ENCODE peak calls at places on chromosomes 6 and 20, in six cellular contexts. L is body of pancreas, N is PC-3, Z is A549, Q is lung, I is fibroblast of pulmonary artery. P is an unnamed sample.

GRCh38 chr6:13004610-13005009 is 288.0 kb downstream of the PHACTR1 start:
- DNase-seq in L (no peak), N (no peak), Z (no peak), Q (no peak), I (peak), P (no peak)

GRCh38 chr6:142872376-142872775 is 72.6 kb downstream of the HIVEP2 start:
- DNase-seq in L (peak), N (no peak), Z (no peak), Q (no peak), I (peak), P (peak)

GRCh38 chr6:109261815-109262214 is 120.5 kb downstream of the CD164 start:
- DNase-seq in L (no peak), N (no peak), Z (no peak), Q (no peak), I (no peak), P (no peak)

GRCh38 chr6:158752613-158753012 is 66.6 kb downstream of the EZR start:
- DNase-seq in L (peak), N (no peak), Z (no peak), Q (no peak), I (peak), P (no peak)

GRCh38 chr6:148617522-148617921 is 129.3 kb upstream of the UST start:
- DNase-seq in L (no peak), N (peak), Z (no peak), Q (no peak), I (peak), P (no peak)

GRCh38 chr20:49256261-49256660 is 21.6 kb downstream of the ZNFX1 start:
- DNase-seq in L (no peak), N (no peak), Z (no peak), Q (no peak), I (no peak), P (no peak)

GRCh38 chr20:13302647-13303425 is 81.8 kb downstream of the ISM1 start:
- DNase-seq in L (peak), N (peak), Z (peak), Q (no peak), I (peak), P (peak)

GRCh38 chr6:106560966-106561740 is 68.1 kb downstream of the RTN4IP1 start:
- DNase-seq in L (no peak), N (no peak), Z (no peak), Q (no peak), I (peak), P (peak)

GRCh38 chr6:5866547-5867051 is 140.1 kb downstream of the NRN1 start:
- DNase-seq in L (no peak), N (peak), Z (no peak), Q (no peak), I (peak), P (peak)

GRCh38 chr6:11393713-11394627 is 143.6 kb upstream of the TMEM170B start:
- DNase-seq in L (no peak), N (peak), Z (no peak), Q (no peak), I (peak), P (peak)

GRCh38 chr6:134363323-134364039 is 45.6 kb upstream of the SGK1 start:
- DNase-seq in L (no peak), N (peak), Z (peak), Q (no peak), I (peak), P (peak)

GRCh38 chr20:46826343-46826984 is 68.2 kb upstream of the EYA2 start:
- DNase-seq in L (no peak), N (no peak), Z (no peak), Q (no peak), I (peak), P (peak)

GRCh38 chr6:31004794-31005193 is 5.5 kb upstream of the MUC22 start:
- DNase-seq in L (no peak), N (no peak), Z (no peak), Q (no peak), I (no peak), P (no peak)

GRCh38 chr6:43979525-43979924 is 147.7 kb downstream of the MRPL14 start:
- DNase-seq in L (no peak), N (no peak), Z (no peak), Q (no peak), I (no peak), P (no peak)

GRCh38 chr20:3811421-3812258 is 8.7 kb upstream of the AP5S1 start:
- DNase-seq in L (peak), N (peak), Z (peak), Q (peak), I (peak), P (peak)

GRCh38 chr20:17964073-17964472 is 4.5 kb downstream of the SNX5 start:
- DNase-seq in L (no peak), N (no peak), Z (no peak), Q (no peak), I (no peak), P (no peak)

GRCh38 chr6:2229742-2230141 is 15.7 kb downstream of the GMDS start:
- DNase-seq in L (no peak), N (no peak), Z (no peak), Q (no peak), I (no peak), P (no peak)

GRCh38 chr6:30510419-30510818 is 21.1 kb downstream of the HLA-E start:
- DNase-seq in L (no peak), N (no peak), Z (no peak), Q (no peak), I (no peak), P (no peak)

GRCh38 chr6:44462797-44463770 is 75.6 kb downstream of the CDC5L start:
- DNase-seq in L (no peak), N (no peak), Z (no peak), Q (no peak), I (no peak), P (no peak)

GRCh38 chr20:23926526-23926880 is 47.0 kb upstream of the CST5 start:
- DNase-seq in L (no peak), N (no peak), Z (no peak), Q (no peak), I (no peak), P (no peak)

GRCh38 chr6:87104657-87105056 is 9.8 kb upstream of the CGA start:
- DNase-seq in L (no peak), N (no peak), Z (no peak), Q (no peak), I (no peak), P (no peak)

GRCh38 chr6:4447646-4448315 is 312.4 kb upstream of the ECI2 start:
- DNase-seq in L (no peak), N (no peak), Z (no peak), Q (no peak), I (peak), P (no peak)

GRCh38 chr6:158068893-158069799 is 87.5 kb downstream of the SYNJ2 start:
- DNase-seq in L (peak), N (peak), Z (peak), Q (peak), I (peak), P (peak)

GRCh38 chr6:46979206-46979605 is 57.5 kb upstream of the ADGRF5 start:
- DNase-seq in L (no peak), N (no peak), Z (no peak), Q (no peak), I (no peak), P (no peak)

GRCh38 chr6:46985943-46986342 is 56.2 kb downstream of the ADGRF1 start:
- DNase-seq in L (no peak), N (peak), Z (no peak), Q (no peak), I (peak), P (no peak)

GRCh38 chr6:46983007-46983411 is 59.1 kb downstream of the ADGRF1 start:
- DNase-seq in L (no peak), N (peak), Z (peak), Q (no peak), I (no peak), P (peak)
- H3K4me3 ChIP-seq in L (no peak), N (no peak), Z (no peak), Q (no peak), I (no peak), P (no peak)

GRCh38 chr6:23414204-23414501 is 711.9 kb upstream of the NRSN1 start:
- DNase-seq in L (no peak), N (peak), Z (no peak), Q (no peak), I (peak), P (no peak)
- TF ChIP-seq CTCF in L (no peak), N (peak), Z (no peak), Q (no peak), I (peak), P (peak)

DNA sequence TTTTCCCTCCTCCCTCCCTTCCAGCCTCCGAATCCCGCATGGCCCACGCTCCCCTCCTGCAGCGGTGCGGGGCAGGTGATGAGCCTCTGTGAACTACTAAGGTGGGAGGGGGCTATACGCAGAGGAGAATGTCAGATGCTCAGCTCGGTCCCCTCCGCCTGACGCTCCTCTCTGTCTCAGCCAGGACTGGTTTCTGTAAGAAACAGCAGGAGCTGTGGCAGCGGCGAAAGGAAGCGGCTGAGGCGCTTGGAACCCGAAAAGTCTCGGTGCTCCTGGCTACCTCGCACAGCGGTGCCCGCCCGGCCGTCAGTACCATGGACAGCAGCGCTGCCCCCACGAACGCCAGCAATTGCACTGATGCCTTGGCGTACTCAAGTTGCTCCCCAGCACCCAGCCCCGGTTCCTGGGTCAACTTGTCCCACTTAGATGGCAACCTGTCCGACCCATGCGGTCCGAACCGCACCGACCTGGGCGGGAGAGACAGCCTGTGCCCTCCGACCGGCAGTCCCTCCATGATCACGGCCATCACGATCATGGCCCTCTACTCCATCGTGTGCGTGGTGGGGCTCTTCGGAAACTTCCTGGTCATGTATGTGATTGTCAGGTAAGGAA is at the start of gene OPRM1:
- DNase-seq in L (peak), N (no peak), Z (no peak), Q (no peak), I (peak), P (no peak)
- H3K4me3 ChIP-seq in L (no peak), N (no peak), Z (no peak), Q (no peak), I (no peak), P (no peak)

GRCh38 chr6:50259903-50260302 is 210.2 kb upstream of the DEFB112 start:
- DNase-seq in L (no peak), N (no peak), Z (no peak), Q (no peak), I (no peak), P (no peak)

GRCh38 chr6:50270427-50270826 is 220.7 kb upstream of the DEFB112 start:
- DNase-seq in L (no peak), N (no peak), Z (no peak), Q (no peak), I (no peak), P (no peak)

DNA sequence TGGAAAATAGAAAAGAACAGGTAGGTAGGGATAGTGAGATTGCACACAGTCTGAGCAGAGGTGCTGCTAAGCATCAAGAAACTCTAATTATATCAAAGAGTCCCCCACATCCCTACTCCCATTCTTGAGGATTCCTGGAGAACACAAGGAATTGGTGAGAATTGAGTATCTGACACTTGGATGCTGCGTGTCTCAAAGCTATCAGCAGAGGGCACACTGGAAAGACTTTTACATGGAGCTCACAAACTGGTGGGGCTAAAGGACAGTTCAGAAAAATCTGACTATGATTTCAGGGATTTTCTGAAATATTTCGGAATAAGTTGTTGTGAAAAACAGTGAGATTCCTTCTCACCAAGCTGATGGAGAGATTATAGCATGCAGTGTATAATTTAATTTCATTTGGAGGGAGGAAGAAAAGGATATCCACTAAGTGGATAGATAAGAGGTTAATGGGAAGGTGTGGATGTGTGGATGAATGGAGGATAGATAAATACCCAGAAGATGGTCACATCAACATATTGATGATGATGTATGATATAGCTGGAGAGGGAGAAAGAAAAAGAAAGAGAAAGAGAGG is 215.4 kb upstream of the DEFB112 start:
- DNase-seq in L (no peak), N (peak), Z (no peak), Q (no peak), I (no peak), P (peak)
- TF ChIP-seq CTCF in L (no peak), N (peak), Z (no peak), Q (no peak), I (no peak), P (peak)

DNA sequence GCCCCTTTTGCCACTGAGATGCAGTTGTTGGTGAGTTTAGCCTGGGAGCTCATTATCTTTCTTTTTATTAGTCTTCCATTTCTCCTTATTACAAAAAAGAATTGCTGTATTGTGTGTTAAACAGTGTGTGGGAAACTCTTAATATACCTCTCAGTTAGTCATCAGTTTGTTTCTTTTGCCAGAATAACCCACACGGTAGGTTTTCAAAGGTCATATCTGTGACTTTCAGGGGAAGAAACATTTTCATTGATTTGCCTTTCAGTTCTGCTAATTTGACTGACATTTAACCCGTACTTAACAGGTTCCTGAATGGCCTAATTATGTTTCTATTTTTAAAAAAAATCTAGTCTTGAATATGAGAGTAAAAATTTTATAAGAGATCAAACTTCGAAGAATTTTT is 145.3 kb downstream of the KHDC1L start:
- DNase-seq in L (no peak), N (peak), Z (no peak), Q (no peak), I (no peak), P (no peak)
- H3K4me3 ChIP-seq in L (no peak), N (peak), Z (no peak), Q (no peak), I (no peak), P (no peak)

GRCh38 chr20:53752971-53753879 is 159.6 kb upstream of the ZNF217 start:
- DNase-seq in L (no peak), N (peak), Z (no peak), Q (no peak), I (peak), P (no peak)

GRCh38 chr20:53755733-53756523 is 162.3 kb upstream of the ZNF217 start:
- DNase-seq in L (no peak), N (no peak), Z (no peak), Q (no peak), I (no peak), P (no peak)

GRCh38 chr20:53760025-53760441 is 166.4 kb upstream of the ZNF217 start:
- DNase-seq in L (no peak), N (no peak), Z (no peak), Q (no peak), I (no peak), P (no peak)

GRCh38 chr20:53753880-53754459 is 160.3 kb upstream of the ZNF217 start:
- DNase-seq in L (no peak), N (no peak), Z (no peak), Q (no peak), I (no peak), P (no peak)

DNA sequence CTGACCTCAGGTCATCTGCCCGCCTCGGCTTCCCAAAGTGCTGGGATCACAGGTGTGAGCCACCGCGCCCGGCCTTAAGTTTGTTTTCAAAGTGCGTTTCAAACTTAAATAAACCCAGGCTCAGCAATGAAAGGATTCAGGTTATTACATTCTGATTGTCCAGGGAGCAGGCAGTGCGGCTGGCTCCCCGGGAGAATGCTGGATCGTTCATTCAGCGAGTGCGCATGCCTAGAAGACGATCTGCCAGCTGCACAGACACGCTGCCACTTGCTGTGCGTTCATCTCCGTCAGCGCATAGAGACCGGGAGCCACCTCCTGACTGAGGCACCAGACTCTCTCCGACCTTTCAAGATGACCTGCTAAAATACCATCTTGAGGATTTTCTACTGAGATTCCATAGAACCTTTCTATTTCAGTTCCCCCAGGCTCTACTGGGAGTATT is 163.9 kb upstream of the ZNF217 start:
- DNase-seq in L (no peak), N (peak), Z (no peak), Q (no peak), I (no peak), P (no peak)
- TF ChIP-seq CTCF in L (no peak), N (peak), Z (no peak), Q (no peak), I (no peak), P (no peak)

GRCh38 chr6:27158316-27158643 is 89.2 kb upstream of the PRSS16 start:
- DNase-seq in L (no peak), N (no peak), Z (no peak), Q (no peak), I (no peak), P (no peak)
- H3K4me3 ChIP-seq in L (no peak), N (peak), Z (peak), Q (no peak), I (no peak), P (no peak)

P was measured in foreskin fibroblast.